ENCODE peak calls at places on chromosomes 16 and 17, in eight cellular contexts. P is CD8-positive, alpha-beta T cell; A is adrenal gland; U is tibial artery; B is bronchial epithelial cell; Z is colonic mucosa; H is fibroblast of lung; O is AG10803. F is an unnamed sample.

GRCh38 chr16:984736-985135 is 3.2 kb downstream of the SOX8 start:
- DNase-seq in P (no peak), U (no peak), H (no peak), A (no peak), B (no peak), O (no peak), Z (no peak), F (no peak)

GRCh38 chr17:41676058-41676419 is 12.6 kb upstream of the EIF1 start:
- DNase-seq in A (no peak), P (no peak), Z (no peak), H (no peak), B (no peak), U (no peak), O (no peak), F (no peak)

GRCh38 chr16:50724237-50724747 is 17.6 kb upstream of the CYLD start:
- DNase-seq in O (no peak), A (peak; percentile 13), B (no peak), P (no peak), Z (no peak), H (no peak), U (no peak), F (no peak)

GRCh38 chr16:4987580-4988374 is 29.6 kb downstream of the SEC14L5 start:
- DNase-seq in U (no peak), H (no peak), B (no peak), P (no peak), O (no peak), Z (no peak), A (no peak), F (no peak)

GRCh38 chr16:81790277-81790676 is 11.2 kb downstream of the PLCG2 start:
- DNase-seq in B (no peak), Z (no peak), U (no peak), H (no peak), O (no peak), A (no peak), P (no peak), F (no peak)

GRCh38 chr17:61294777-61295176 is 104.9 kb upstream of the TBX2 start:
- DNase-seq in A (no peak), H (peak; percentile 76), O (peak; percentile 65), U (no peak), P (no peak), B (peak; percentile 71), Z (no peak), F (peak; percentile 81)

GRCh38 chr17:59402760-59403159 is 71.3 kb downstream of the YPEL2 start:
- DNase-seq in U (no peak), P (no peak), B (no peak), Z (no peak), H (no peak), O (no peak), A (no peak), F (no peak)

GRCh38 chr17:32259596-32259995 is 6.0 kb upstream of the RHBDL3 start:
- DNase-seq in P (no peak), B (peak; percentile 19), H (peak; percentile 75), U (no peak), O (peak; percentile 48), Z (no peak), A (no peak), F (peak; percentile 33)

GRCh38 chr17:72176902-72177660 is 56.3 kb downstream of the SOX9 start:
- DNase-seq in B (no peak), U (no peak), A (no peak), P (no peak), O (peak; percentile 12), Z (peak; percentile 64), H (peak; percentile 95), F (no peak)

GRCh38 chr16:73298562-73298961 is 250.6 kb upstream of the ZFHX3 start:
- DNase-seq in B (no peak), H (peak; percentile 36), A (no peak), U (no peak), P (no peak), O (peak; percentile 38), Z (no peak), F (no peak)

GRCh38 chr16:747978-748746 is 7.4 kb upstream of the CIAO3 start:
- DNase-seq in B (no peak), O (no peak), U (no peak), P (no peak), Z (no peak), A (no peak), H (no peak), F (no peak)

GRCh38 chr16:17512636-17513220 is 42.0 kb upstream of the XYLT1 start:
- DNase-seq in U (no peak), O (peak; percentile 87), H (peak; percentile 96), B (no peak), P (no peak), Z (no peak), A (no peak), F (no peak)

GRCh38 chr17:13583996-13584700 is 17.6 kb downstream of the HS3ST3A1 start:
- DNase-seq in P (no peak), O (peak; percentile 68), H (no peak), B (no peak), Z (no peak), U (no peak), A (no peak), F (no peak)

GRCh38 chr17:75504347-75505151 is 10.8 kb downstream of the CASKIN2 start:
- DNase-seq in H (no peak), A (peak; percentile 59), B (peak; percentile 20), U (no peak), Z (peak; percentile 55), P (no peak), O (peak; percentile 6), F (peak; percentile 52)

GRCh38 chr17:81429353-81429774 is 34.1 kb downstream of the BAHCC1 start:
- DNase-seq in A (peak; percentile 93), Z (peak; percentile 86), B (peak; percentile 39), O (peak; percentile 72), P (no peak), U (peak; percentile 67), H (peak; percentile 64), F (peak; percentile 71)

GRCh38 chr16:4679156-4679853 is 14.1 kb upstream of the NUDT16L1 start:
- DNase-seq in A (no peak), H (no peak), Z (peak; percentile 73), P (no peak), U (no peak), B (no peak), O (no peak), F (no peak)

GRCh38 chr16:85553436-85554113 is 59.5 kb upstream of the GSE1 start:
- DNase-seq in U (peak; percentile 59), B (no peak), P (peak; percentile 43), H (peak; percentile 59), O (peak; percentile 54), A (peak; percentile 78), Z (peak; percentile 76), F (peak; percentile 42)

GRCh38 chr17:64216385-64217248 is 46.4 kb downstream of the TEX2 start:
- DNase-seq in A (no peak), P (no peak), B (no peak), H (peak; percentile 69), O (no peak), Z (peak; percentile 66), U (no peak), F (no peak)

GRCh38 chr16:71796501-71796900 is 12.1 kb downstream of the AP1G1 start:
- DNase-seq in B (no peak), U (no peak), A (no peak), O (peak; percentile 27), H (peak; percentile 47), P (no peak), Z (no peak), F (no peak)

GRCh38 chr17:6753565-6753964 is 2.3 kb upstream of the XAF1 start:
- DNase-seq in P (no peak), B (no peak), A (no peak), U (no peak), Z (no peak), H (peak; percentile 19), O (no peak), F (no peak)

GRCh38 chr17:6757747-6758146 is 1.9 kb downstream of the XAF1 start:
- DNase-seq in A (no peak), H (no peak), B (no peak), Z (no peak), P (no peak), O (no peak), U (no peak), F (no peak)

GRCh38 chr17:6755281-6755680 is 565 bp upstream of the XAF1 start:
- DNase-seq in A (no peak), H (no peak), P (no peak), U (peak; percentile 44), B (no peak), O (peak; percentile 78), Z (peak; percentile 39), F (no peak)

GRCh38 chr17:6755731-6756184 is at the start of gene XAF1:
- DNase-seq in U (peak; percentile 40), B (peak; percentile 8), Z (peak; percentile 61), A (peak; percentile 68), P (peak; percentile 41), O (peak; percentile 63), H (no peak), F (no peak)

GRCh38 chr17:6756425-6757012 is 673 bp downstream of the XAF1 start:
- DNase-seq in A (no peak), O (no peak), Z (no peak), P (no peak), H (no peak), U (no peak), B (no peak), F (no peak)
- H3K4me3 ChIP-seq in A (peak overlapping the region; percentile 55), O (peak overlapping the region; percentile 76), Z (peak overlapping the region; percentile 50), P (peak overlapping the region; percentile 69), H (peak overlapping the region; percentile 82), U (peak overlapping the region; percentile 51), B (no peak overlapping the region), F (no peak overlapping the region)

GRCh38 chr16:27698266-27698665 is 148.3 kb downstream of the KATNIP start:
- DNase-seq in U (peak; percentile 11), A (no peak), P (no peak), B (no peak), H (no peak), O (no peak), Z (no peak), F (no peak)
- TF ChIP-seq CTCF in U (no peak), A (no peak), P (no peak), B (peak; percentile 38), H (peak; percentile 35), O (peak; percentile 17), Z (no peak), F (peak; percentile 23)

GRCh38 chr16:84184775-84185174 is 2.1 kb downstream of the TAF1C start:
- DNase-seq in U (no peak), H (no peak), B (no peak), A (peak; percentile 71), P (no peak), O (no peak), Z (no peak), F (no peak)
- H3K4me3 ChIP-seq in U (peak overlapping the region; percentile 94), H (no peak overlapping the region), B (no peak overlapping the region), A (no peak overlapping the region), P (no peak overlapping the region), O (no peak overlapping the region), Z (no peak overlapping the region), F (no peak overlapping the region)

DNA sequence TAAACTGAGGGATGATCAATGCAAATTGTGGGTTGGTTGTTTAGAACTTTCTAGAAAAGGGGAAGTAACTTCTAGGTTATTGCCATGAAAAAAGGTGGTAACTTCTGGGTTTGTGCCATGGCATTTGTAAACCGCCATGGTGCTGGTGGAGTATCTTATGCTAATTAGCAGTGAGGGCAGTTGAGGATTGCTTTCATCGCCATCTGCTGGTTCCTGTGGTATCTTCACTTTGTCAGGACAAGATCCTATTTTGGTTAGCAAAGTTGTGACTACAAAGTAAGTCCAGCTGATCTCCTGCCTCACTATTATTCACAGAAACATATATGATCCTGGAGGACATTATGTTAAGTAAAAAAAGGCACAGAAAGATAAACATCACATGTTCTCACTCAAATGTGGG is 1332.3 kb downstream of the CDH11 start:
- DNase-seq in Z (no peak), B (peak; percentile 10), P (no peak), A (no peak), H (no peak), U (no peak), O (no peak), F (peak; percentile 25)
- TF ChIP-seq CTCF in Z (no peak), B (no peak), P (no peak), A (no peak), H (no peak), U (no peak), O (no peak), F (peak; percentile 49)